ENCODE peak calls at places on chromosomes 11 and 22, in six cellular contexts. Z is HCT116, U is K562, Y is H1, W is GM12878, J is SK-N-SH. O is an unnamed sample.

GRCh38 chr22:45552580-45553332 is 50.1 kb downstream of the FBLN1 start:
- DNase-seq in Z (no peak), J (peak), Y (no peak), U (no peak), W (no peak), O (no peak)

GRCh38 chr11:11810764-11811726 is 30.7 kb upstream of the USP47 start:
- DNase-seq in U (peak), Z (peak), J (no peak), W (no peak), Y (peak), O (no peak)

GRCh38 chr11:41177791-41178190 is 281.7 kb downstream of the LRRC4C start:
- DNase-seq in W (no peak), Y (no peak), U (no peak), Z (no peak), J (no peak), O (no peak)

GRCh38 chr11:84398017-84398626 is 1112.0 kb upstream of the CCDC90B start:
- DNase-seq in Z (no peak), W (no peak), U (no peak), J (peak), Y (no peak), O (peak)

GRCh38 chr22:20974336-20974955 is 7.4 kb downstream of the AIFM3 start:
- DNase-seq in U (no peak), J (no peak), Z (no peak), W (no peak), Y (no peak), O (no peak)

GRCh38 chr11:100830978-100831732 is 144.1 kb downstream of the ARHGAP42 start:
- DNase-seq in U (no peak), Y (no peak), J (no peak), W (no peak), Z (no peak), O (no peak)

GRCh38 chr11:13328276-13328675 is 50.7 kb downstream of the BMAL1 start:
- DNase-seq in U (no peak), W (no peak), Y (no peak), J (peak), Z (no peak), O (no peak)

GRCh38 chr11:112852141-112852853 is 108.9 kb upstream of the NCAM1 start:
- DNase-seq in Y (no peak), J (no peak), U (no peak), Z (no peak), W (no peak), O (no peak)

GRCh38 chr11:31806944-31807790 is 4.0 kb downstream of the PAX6 start:
- DNase-seq in W (no peak), J (peak), Z (no peak), U (no peak), Y (peak), O (no peak)

GRCh38 chr11:47317078-47317828 is 35.2 kb downstream of the MYBPC3 start:
- DNase-seq in Z (no peak), U (no peak), J (no peak), Y (no peak), W (no peak), O (no peak)

GRCh38 chr11:6735306-6735705 is 36.5 kb downstream of the OR2AG2 start:
- DNase-seq in J (no peak), U (no peak), Y (no peak), W (no peak), Z (no peak), O (no peak)

GRCh38 chr11:67498544-67498972 is 6.6 kb downstream of the PITPNM1 start:
- DNase-seq in Y (no peak), Z (no peak), J (no peak), W (no peak), U (no peak), O (no peak)

GRCh38 chr11:57357827-57358226 is 19.7 kb downstream of the P2RX3 start:
- DNase-seq in Z (no peak), W (no peak), J (no peak), U (no peak), Y (no peak), O (no peak)

GRCh38 chr11:67120881-67121710 is 2.0 kb downstream of the KDM2A start:
- DNase-seq in U (no peak), J (no peak), Y (no peak), Z (no peak), W (peak), O (peak)

GRCh38 chr22:41369837-41370236 is 11.9 kb upstream of the TEF start:
- DNase-seq in W (no peak), J (no peak), Z (no peak), U (no peak), Y (no peak), O (no peak)

GRCh38 chr11:34114471-34114870 is 9.0 kb downstream of the NAT10 start:
- DNase-seq in Y (no peak), W (no peak), U (no peak), Z (no peak), J (no peak), O (no peak)

GRCh38 chr11:43987384-43988039 is 45.1 kb downstream of the C11orf96 start:
- DNase-seq in Z (no peak), U (no peak), J (peak), Y (no peak), W (no peak), O (no peak)

GRCh38 chr11:68049509-68050370 is 10.9 kb downstream of the TCIRG1 start:
- DNase-seq in W (no peak), U (no peak), Y (no peak), Z (no peak), J (peak), O (no peak)

GRCh38 chr11:34415538-34415937 is 23.2 kb upstream of the CAT start:
- DNase-seq in J (no peak), W (no peak), Y (no peak), U (no peak), Z (no peak), O (no peak)

GRCh38 chr11:64089915-64090810 is 54.4 kb downstream of the FLRT1 start:
- DNase-seq in W (no peak), Y (no peak), U (no peak), Z (no peak), J (no peak), O (no peak)

GRCh38 chr22:33117821-33118220 is 59.6 kb upstream of the SYN3 start:
- DNase-seq in W (no peak), U (no peak), Y (no peak), J (no peak), Z (no peak), O (no peak)

GRCh38 chr22:46116491-46116958 is 33.8 kb upstream of the PPARA start:
- DNase-seq in W (peak), U (peak), Z (peak), J (peak), Y (peak), O (peak)

GRCh38 chr22:27150530-27150909 is 493.1 kb downstream of the MIAT start:
- DNase-seq in U (no peak), Z (no peak), W (no peak), Y (no peak), J (no peak), O (no peak)

GRCh38 chr11:47358731-47359051 is 6.2 kb upstream of the MYBPC3 start:
- DNase-seq in J (no peak), Z (no peak), U (no peak), W (no peak), Y (no peak), O (no peak)

GRCh38 chr11:116044946-116045345 is 540.7 kb upstream of the CADM1 start:
- DNase-seq in U (no peak), W (no peak), Y (no peak), Z (no peak), J (no peak), O (no peak)

GRCh38 chr11:124759268-124760204 is 2.6 kb downstream of the ESAM start:
- DNase-seq in W (no peak), Z (no peak), U (no peak), Y (peak), J (peak), O (no peak)
- TF ChIP-seq JUND in W (no peak), Z (no peak), U (no peak), Y (no peak), J (no peak), O (no peak)

DNA sequence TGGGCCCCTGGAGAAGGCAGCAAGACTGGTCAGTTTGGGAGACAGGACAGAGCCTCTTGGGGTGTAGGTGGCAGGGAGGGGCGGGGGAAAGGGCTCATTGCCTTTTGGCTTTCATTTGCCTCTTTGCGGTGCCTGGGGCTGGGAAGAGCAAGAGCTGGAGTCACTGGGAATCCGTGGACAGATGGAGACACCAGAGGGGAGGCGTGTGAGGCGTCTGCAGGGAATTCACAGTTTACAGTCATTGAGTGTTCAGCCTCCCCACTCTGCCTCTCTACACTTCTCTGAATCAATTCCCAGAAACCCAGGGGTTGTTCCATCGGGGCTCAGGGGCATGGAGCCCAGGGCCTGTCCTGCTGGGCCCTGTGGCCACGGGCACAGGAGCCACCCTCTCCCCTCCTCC is 160.5 kb upstream of the NAV2 start:
- DNase-seq in W (no peak), Y (no peak), U (no peak), J (no peak), Z (no peak), O (no peak)
- TF ChIP-seq JUND in W (no peak), Y (no peak), U (no peak), J (no peak), Z (no peak), O (no peak)

DNA sequence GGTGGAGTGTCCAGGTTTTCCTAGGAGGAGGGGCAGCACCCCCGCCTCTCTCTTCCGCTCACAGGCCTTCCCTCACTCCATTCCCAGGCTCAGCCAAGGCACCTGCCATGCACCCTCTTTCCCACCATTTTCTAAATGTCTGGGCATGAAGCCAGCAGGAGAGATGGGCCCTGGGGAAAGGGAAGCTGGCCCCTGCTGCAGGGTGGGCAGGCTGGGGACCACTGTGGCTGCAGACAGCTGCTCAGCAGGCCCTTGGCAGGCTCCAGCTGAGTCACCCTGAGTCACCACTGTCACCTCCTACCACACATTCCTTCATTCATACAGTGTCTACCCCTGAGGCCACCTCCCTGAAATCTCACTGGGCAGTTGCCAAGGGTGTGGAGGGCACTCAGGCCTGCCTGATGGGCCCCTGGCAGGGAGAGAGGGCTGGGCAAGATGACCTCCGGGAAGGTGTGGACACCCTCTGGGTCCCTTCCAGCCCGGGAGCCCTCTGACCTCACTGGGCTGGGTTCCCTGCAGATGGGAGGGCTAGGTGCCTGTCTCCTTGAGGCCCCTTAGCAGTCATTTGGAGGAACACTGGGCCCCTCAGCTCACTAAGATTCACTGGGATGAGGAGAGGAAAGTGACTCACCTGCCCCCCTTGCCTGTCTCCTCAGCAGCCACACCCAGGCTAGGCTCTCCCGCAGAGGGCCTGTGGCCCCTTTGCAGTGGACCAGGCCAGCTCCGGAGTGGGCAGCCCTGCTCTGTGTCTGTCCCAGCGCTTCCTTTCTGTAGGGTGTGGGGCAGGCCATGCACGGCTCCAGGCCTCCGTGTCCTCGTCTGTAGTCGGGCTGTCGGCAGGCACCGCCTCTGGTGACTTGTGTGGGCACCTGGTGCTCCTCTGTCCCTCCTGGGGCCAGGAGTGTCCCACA is 7.8 kb downstream of the MYEOV start:
- DNase-seq in U (peak), W (no peak), Y (no peak), J (peak), Z (peak), O (peak)
- TF ChIP-seq JUND in U (peak), W (no peak), Y (no peak), J (peak), Z (no peak), O (no peak)

GRCh38 chr22:37083914-37084313 is 25.6 kb downstream of the TMPRSS6 start:
- DNase-seq in W (no peak), J (no peak), Y (no peak), U (no peak), Z (no peak), O (no peak)
- TF ChIP-seq JUND in W (no peak), J (no peak), Y (no peak), U (no peak), Z (no peak), O (no peak)

GRCh38 chr11:62004473-62004872 is 37.0 kb upstream of the FTH1 start:
- DNase-seq in W (peak), Y (no peak), U (no peak), J (no peak), Z (no peak), O (no peak)
- TF ChIP-seq JUND in W (no peak), Y (no peak), U (no peak), J (no peak), Z (no peak), O (no peak)

GRCh38 chr11:35784699-35785098 is 122.1 kb downstream of the TRIM44 start:
- DNase-seq in U (no peak), Z (no peak), W (no peak), Y (no peak), J (no peak), O (no peak)

GRCh38 chr11:35786918-35787557 is 124.5 kb downstream of the TRIM44 start:
- DNase-seq in W (no peak), Y (no peak), U (no peak), Z (no peak), J (peak), O (no peak)

GRCh38 chr11:35786188-35786587 is 123.6 kb downstream of the TRIM44 start:
- DNase-seq in Z (no peak), Y (no peak), J (no peak), W (no peak), U (no peak), O (no peak)

GRCh38 chr11:35783803-35784202 is 121.2 kb downstream of the TRIM44 start:
- DNase-seq in Z (no peak), Y (no peak), W (no peak), J (no peak), U (no peak), O (no peak)

GRCh38 chr11:35785287-35786167 is 123.0 kb downstream of the TRIM44 start:
- DNase-seq in U (no peak), J (no peak), Z (no peak), W (peak), Y (no peak), O (no peak)
- TF ChIP-seq JUND in U (no peak), J (no peak), Z (no peak), W (no peak), Y (no peak), O (no peak)

DNA sequence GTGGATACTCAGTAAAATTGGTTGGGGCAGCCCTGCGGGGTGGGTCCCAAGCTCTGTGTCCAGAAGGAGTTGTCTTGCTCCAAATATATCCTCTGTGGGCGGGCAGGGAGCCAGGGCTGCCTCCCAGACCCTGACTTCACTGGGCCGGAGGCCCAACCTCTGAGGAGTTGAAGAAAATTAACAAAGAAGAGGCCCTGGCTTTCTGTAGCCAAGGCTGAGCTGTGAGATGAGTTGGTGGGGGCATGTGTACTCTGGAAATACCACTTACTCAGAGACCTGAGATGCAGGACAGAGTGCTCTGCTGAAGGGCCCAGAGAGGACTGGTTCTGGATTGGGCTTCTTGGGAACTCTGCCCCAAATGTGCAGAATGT is 96.3 kb downstream of the SWAP70 start:
- DNase-seq in J (no peak), U (no peak), Y (no peak), W (no peak), Z (no peak), O (no peak)
- TF ChIP-seq JUND in J (no peak), U (no peak), Y (no peak), W (no peak), Z (no peak), O (no peak)

GRCh38 chr11:82864268-82864667 is 36.0 kb downstream of the PRCP start:
- DNase-seq in Y (no peak), W (no peak), J (peak), U (no peak), Z (peak), O (peak)
- TF ChIP-seq JUND in Y (no peak), W (no peak), J (no peak), U (no peak), Z (no peak), O (no peak)

DNA sequence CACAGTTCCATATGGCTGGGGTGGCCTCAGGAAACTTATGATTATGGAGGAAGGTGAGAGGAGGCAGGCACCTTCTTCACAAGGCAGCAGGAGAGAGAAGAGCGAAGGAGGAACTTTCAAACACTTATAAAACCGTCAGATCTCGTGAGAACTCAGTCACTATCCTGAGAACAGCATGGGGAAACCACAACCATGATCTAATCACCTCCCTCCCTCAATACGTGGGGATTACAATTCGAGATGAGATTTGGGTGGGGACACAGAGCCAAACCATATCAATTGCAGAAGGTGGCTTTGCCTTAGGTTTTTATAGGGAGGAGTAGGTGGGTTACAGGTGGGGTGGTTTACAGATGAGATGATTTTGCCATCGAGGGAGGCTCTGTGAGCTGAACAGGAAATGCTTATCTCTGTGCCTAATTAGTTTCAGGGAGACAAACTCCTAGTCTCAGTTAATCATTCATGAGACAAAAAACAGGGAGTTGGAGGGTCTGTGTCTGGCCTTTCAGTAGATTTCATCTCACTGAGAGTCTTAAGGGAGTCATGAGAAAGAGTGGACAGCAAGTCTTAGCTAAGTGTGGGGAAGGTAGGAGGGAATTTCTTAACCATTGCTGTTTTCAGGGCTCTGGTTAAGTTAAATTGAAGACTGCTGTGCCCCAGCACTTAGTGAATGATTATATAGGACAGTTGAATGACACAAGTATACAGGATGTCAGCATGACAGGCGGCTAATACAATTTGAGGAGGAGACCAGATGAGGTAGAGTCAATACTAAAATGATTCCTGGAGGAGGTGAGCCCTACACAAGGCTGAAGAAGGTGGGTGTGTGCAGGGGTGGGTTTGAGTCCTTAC is 47.7 kb downstream of the CWC15 start:
- DNase-seq in U (no peak), W (no peak), Y (no peak), J (no peak), Z (no peak), O (no peak)
- TF ChIP-seq JUND in U (no peak), W (no peak), Y (no peak), J (no peak), Z (no peak), O (no peak)

O was measured in T47D.